ENCODE peak calls at places on chromosomes 2 and 18, in eight cellular contexts. Z is fibroblast of lung, N is astrocyte, G is suprapubic skin, T is H1, A is mammary epithelial cell, R is PC-9, W is ovary. X is an unnamed sample. For H3K36me3 and H3K27me3, the result is how much of the 10 kb centered on the place peaks cover.

GRCh38 chr2:171149986-171150693 is 10.6 kb downstream of the TLK1 start:
- DNase-seq in R (no peak), T (no peak), G (no peak), N (no peak), W (no peak), A (no peak), Z (no peak), X (no peak)

GRCh38 chr18:959854-960253 is 55.2 kb downstream of the ADCYAP1 start:
- DNase-seq in W (no peak), A (no peak), R (no peak), Z (peak), T (no peak), N (peak), G (no peak), X (no peak)

GRCh38 chr2:113324684-113325160 is 46.0 kb upstream of the PAX8 start:
- DNase-seq in Z (peak), W (peak), G (no peak), N (peak), A (peak), R (peak), T (peak), X (no peak)

GRCh38 chr2:208827109-208827508 is 420.5 kb downstream of the PTH2R start:
- DNase-seq in N (no peak), W (no peak), A (no peak), R (no peak), T (no peak), G (no peak), Z (no peak), X (no peak)

GRCh38 chr2:44245068-44245861 is 30.0 kb upstream of the SLC3A1 start:
- DNase-seq in T (no peak), A (peak), R (no peak), G (no peak), Z (no peak), N (no peak), W (no peak), X (no peak)

GRCh38 chr2:191746809-191747208 is 68.9 kb downstream of the NABP1 start:
- DNase-seq in Z (peak), N (peak), A (peak), T (no peak), W (no peak), R (no peak), G (no peak), X (no peak)

GRCh38 chr18:48296581-48296980 is 112.6 kb downstream of the ZBTB7C start:
- DNase-seq in G (no peak), Z (no peak), N (no peak), R (no peak), T (no peak), A (no peak), W (no peak), X (no peak)

GRCh38 chr2:240619506-240620148 is 5.7 kb upstream of the GPR35 start:
- DNase-seq in N (no peak), Z (no peak), T (no peak), G (no peak), A (no peak), R (no peak), W (no peak), X (no peak)

GRCh38 chr2:95056461-95057459 is 31.3 kb downstream of the MAL start:
- DNase-seq in R (peak), T (no peak), A (peak), N (no peak), G (no peak), W (no peak), Z (peak), X (no peak)
- H3K4me3 ChIP-seq in R (no peak), T (no peak), A (no peak), N (no peak), G (no peak), W (no peak), Z (no peak), X (no peak)

DNA sequence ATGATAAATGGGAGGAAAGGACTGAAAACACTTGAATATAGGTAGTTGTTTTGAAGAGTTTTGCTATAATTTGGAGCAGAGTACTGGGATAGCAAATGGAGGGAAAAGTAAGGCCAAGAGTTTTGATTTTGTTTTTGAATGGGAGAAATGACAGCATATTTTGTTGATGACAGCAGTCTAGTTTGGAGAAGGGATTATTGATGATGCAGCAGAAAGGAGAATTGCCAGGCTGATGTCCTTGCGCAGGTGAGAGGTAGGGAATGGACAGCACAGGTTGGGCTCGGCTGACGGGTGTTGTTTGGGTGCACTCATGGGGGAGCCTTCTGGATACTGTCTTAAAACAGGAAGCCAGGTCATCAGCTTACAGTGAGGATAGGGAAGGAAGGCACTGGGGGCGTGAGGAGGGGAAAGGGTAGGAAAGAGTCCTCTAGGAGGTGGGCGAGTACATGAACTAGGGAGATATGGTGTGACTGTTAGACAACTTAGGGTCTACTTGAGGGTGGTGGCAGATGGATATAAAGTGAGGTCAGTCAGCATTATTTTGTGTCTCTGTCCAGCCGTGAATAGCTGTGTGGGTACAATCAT is 10.4 kb downstream of the NCAPH start:
- DNase-seq in T (no peak), A (no peak), Z (no peak), W (no peak), N (no peak), G (no peak), R (no peak), X (no peak)
- H3K36me3 ChIP-seq in T (half or more), A (under half), Z (under half), W (under half), N (under half), G (under half), R (half or more), X (under half)

DNA sequence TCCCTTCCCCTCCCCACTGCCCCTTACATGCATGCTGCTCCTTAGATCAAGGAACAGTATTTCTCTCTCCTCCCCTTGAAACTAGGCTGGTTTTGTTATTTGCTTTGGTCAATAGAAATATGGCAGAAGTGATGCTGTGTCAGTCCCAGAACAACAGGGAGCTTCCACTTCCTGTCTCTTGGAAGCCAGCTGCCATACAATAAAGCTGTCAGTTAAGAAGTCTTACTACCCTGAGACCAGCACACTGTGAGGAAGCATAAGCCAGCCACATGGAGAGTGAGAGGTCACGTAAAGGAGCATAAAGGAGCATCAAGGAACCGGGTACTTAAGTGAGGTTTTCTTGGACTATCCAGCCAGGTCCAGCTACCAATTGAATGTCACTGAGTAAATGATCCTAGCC is 126.6 kb downstream of the NOL4 start:
- DNase-seq in A (no peak), W (no peak), G (no peak), R (no peak), N (no peak), Z (no peak), T (no peak), X (no peak)
- H3K27me3 ChIP-seq in A (under half), W (under half), G (under half), R (under half), N (under half), Z (under half), T (under half), X (under half)

GRCh38 chr2:239223330-239224248 is 177.2 kb downstream of the HDAC4 start:
- DNase-seq in W (peak), G (peak), A (no peak), T (no peak), Z (peak), N (peak), R (no peak), X (no peak)
- H3K4me3 ChIP-seq in W (no peak), G (no peak), A (no peak), T (no peak), Z (peak), N (no peak), R (no peak), X (no peak)

GRCh38 chr2:230394301-230394700 is 21.7 kb upstream of the SP100 start:
- DNase-seq in T (no peak), R (no peak), N (no peak), Z (no peak), A (no peak), G (no peak), W (no peak), X (no peak)
- H3K36me3 ChIP-seq in T (under half), R (under half), N (under half), Z (under half), A (under half), G (under half), W (under half), X (under half)

DNA sequence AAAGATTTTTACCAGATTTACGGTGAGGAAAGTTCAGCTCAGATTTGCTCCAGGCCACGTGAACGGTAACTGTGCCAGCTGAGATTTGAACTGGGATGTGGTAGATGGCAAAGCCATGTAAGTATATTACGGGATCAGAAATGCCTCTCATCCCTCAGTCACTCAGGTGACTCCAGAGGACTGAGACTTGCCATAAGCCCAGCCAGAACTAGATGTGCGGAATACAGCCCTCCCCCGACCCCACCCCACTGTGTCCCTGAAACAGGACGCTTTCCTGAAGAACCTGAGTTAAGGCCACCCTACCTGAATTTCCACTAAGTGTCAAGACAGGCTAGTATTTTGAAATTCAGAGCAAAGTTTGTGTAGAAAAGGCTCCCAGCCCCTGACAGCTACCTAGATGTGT is 1.3 kb upstream of the FHL2 start:
- DNase-seq in G (no peak), Z (no peak), N (no peak), W (no peak), T (no peak), A (no peak), R (peak), X (no peak)
- H3K27me3 ChIP-seq in G (under half), Z (under half), N (under half), W (under half), T (under half), A (under half), R (under half), X (under half)

DNA sequence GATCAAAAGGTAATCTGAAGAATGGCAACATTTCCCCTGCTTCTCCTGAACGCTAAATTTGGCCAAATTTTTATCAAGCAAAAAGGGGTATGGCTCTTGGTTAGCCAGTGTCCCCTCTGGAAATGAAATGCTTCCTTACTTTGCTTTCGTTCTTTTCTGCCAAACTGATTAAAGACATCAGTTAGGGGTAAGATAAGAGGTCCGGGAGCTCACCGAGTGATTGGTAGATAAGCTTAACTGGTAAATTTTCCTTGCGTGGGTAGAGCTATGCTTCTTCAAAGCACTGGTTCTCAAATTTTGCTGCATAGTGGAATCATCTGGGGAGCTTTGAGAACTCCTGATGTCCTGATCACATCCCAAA is 62.7 kb upstream of the MAPRE2 start:
- DNase-seq in N (no peak), R (no peak), T (no peak), W (no peak), G (no peak), Z (no peak), A (no peak), X (no peak)
- H3K4me3 ChIP-seq in N (peak), R (peak), T (peak), W (peak), G (peak), Z (peak), A (peak), X (peak)

GRCh38 chr18:57125627-57126026 is 21.3 kb upstream of the BOD1L2 start:
- DNase-seq in A (no peak), W (no peak), R (no peak), T (no peak), Z (no peak), G (no peak), N (no peak), X (no peak)
- H3K36me3 ChIP-seq in A (under half), W (under half), R (under half), T (under half), Z (under half), G (under half), N (under half), X (under half)

X was measured in GM06990.